ENCODE peak calls at places on chromosomes 13 and 19, in seven cellular contexts. E is activated CD4-positive, alpha-beta T cell treated with anti-CD3 and anti-CD28 coated beads for 48 hours; D is Right ventricle myocardium superior; F is naive thymus-derived CD8-positive, alpha-beta T cell; U is HS-5; T is pancreas; V is stimulated activated naive B cell treated with anti-CD40 and anti-IgM and Interleukin-4, amounts not matched to agents 10 μg/mL and 1 μg/mL and 100 μg/mL, for 72 hours. K is an unnamed sample.

GRCh38 chr13:111049791-111050538 is 65.1 kb upstream of the ARHGEF7 start:
- DNase-seq in V (no peak), D (no peak), T (no peak), F (no peak), E (peak), U (no peak), K (no peak)

GRCh38 chr19:7603919-7604318 is 8.3 kb downstream of the CAMSAP3 start:
- DNase-seq in T (no peak), V (no peak), D (no peak), F (no peak), E (no peak), U (no peak), K (no peak)

GRCh38 chr19:29697523-29698261 is 17.4 kb downstream of the C19orf12 start:
- DNase-seq in V (no peak), U (no peak), D (no peak), T (no peak), E (no peak), F (no peak), K (no peak)

GRCh38 chr19:51320258-51320657 is 8.8 kb downstream of the IGLON5 start:
- DNase-seq in E (no peak), V (no peak), T (no peak), U (no peak), F (no peak), D (no peak), K (no peak)

GRCh38 chr19:38869160-38869835 is 8.8 kb downstream of the RINL start:
- DNase-seq in F (no peak), D (no peak), E (peak), U (no peak), T (no peak), V (peak), K (peak)

GRCh38 chr13:112775791-112776279 is 86.0 kb downstream of the ATP11A start:
- DNase-seq in V (no peak), E (no peak), D (no peak), T (no peak), U (no peak), F (no peak), K (no peak)

GRCh38 chr19:37893845-37894575 is 12.4 kb downstream of the WDR87 start:
- DNase-seq in E (no peak), F (no peak), V (no peak), D (no peak), T (no peak), U (no peak), K (no peak)

GRCh38 chr13:45205124-45205523 is 4.3 kb upstream of the KCTD4 start:
- DNase-seq in U (no peak), F (no peak), E (no peak), D (no peak), T (no peak), V (peak), K (no peak)

GRCh38 chr13:59755647-59756290 is 408.0 kb downstream of the DIAPH3 start:
- DNase-seq in V (no peak), U (no peak), F (no peak), T (no peak), D (no peak), E (no peak), K (no peak)

GRCh38 chr19:4425531-4425930 is 23.1 kb downstream of the CHAF1A start:
- DNase-seq in T (no peak), D (no peak), V (no peak), U (peak), E (no peak), F (no peak), K (no peak)

GRCh38 chr13:27338816-27339215 is 68.2 kb downstream of the RASL11A start:
- DNase-seq in E (no peak), D (no peak), V (no peak), F (no peak), U (no peak), T (no peak), K (no peak)

GRCh38 chr13:65868106-65868505 is 1362.0 kb downstream of the PCDH9 start:
- DNase-seq in U (no peak), T (no peak), E (no peak), F (no peak), V (no peak), D (no peak), K (no peak)